ENCODE peak calls at places on chromosomes 6 and 20, in eight cellular contexts. P, I, E, N, U, K, R and Q are unnamed samples.
A peak's percentile ranks its signal among the peaks of the same experiment; 100 is the strongest.

GRCh38 chr6:6734463-6735455 is 146.2 kb downstream of the LY86 start:
- DNase-seq in R (no peak), P (no peak), N (no peak), K (no peak), I (peak; percentile 28), U (no peak), E (no peak), Q (no peak)

GRCh38 chr6:12119085-12119588 is 107.0 kb downstream of the HIVEP1 start:
- DNase-seq in K (no peak), U (no peak), P (no peak), N (no peak), E (no peak), R (no peak), I (no peak), Q (no peak)

GRCh38 chr6:68559716-68560115 is 75.4 kb upstream of the ADGRB3 start:
- DNase-seq in U (no peak), R (no peak), N (peak; percentile 48), E (no peak), K (no peak), I (peak; percentile 8), P (no peak), Q (no peak)

GRCh38 chr6:51335543-51335942 is 516.9 kb downstream of the TFAP2B start:
- DNase-seq in U (no peak), R (no peak), P (no peak), K (no peak), I (no peak), N (no peak), E (no peak), Q (no peak)

GRCh38 chr6:54060286-54060685 is 51.0 kb upstream of the MLIP start:
- DNase-seq in R (no peak), K (peak; percentile 47), E (no peak), P (peak; percentile 59), I (peak; percentile 53), U (no peak), N (no peak), Q (no peak)

GRCh38 chr20:57627972-57628650 is 7.9 kb upstream of the ZBP1 start:
- DNase-seq in K (peak; percentile 69), N (no peak), E (peak; percentile 79), R (no peak), I (no peak), P (peak; percentile 86), U (no peak), Q (peak; percentile 86)

GRCh38 chr6:149513915-149514314 is 29.1 kb upstream of the ZC3H12D start:
- DNase-seq in P (no peak), N (no peak), E (no peak), R (no peak), I (peak; percentile 59), K (no peak), U (no peak), Q (no peak)

GRCh38 chr20:4112490-4113420 is 97.4 kb upstream of the RNF24 start:
- DNase-seq in U (no peak), P (peak; percentile 60), I (peak; percentile 63), R (no peak), N (no peak), K (peak; percentile 58), E (no peak), Q (no peak)

GRCh38 chr20:20561841-20562240 is 150.6 kb downstream of the RALGAPA2 start:
- DNase-seq in K (no peak), I (no peak), U (no peak), R (no peak), E (no peak), N (no peak), P (no peak), Q (no peak)

GRCh38 chr6:6631526-6632276 is 43.2 kb downstream of the LY86 start:
- DNase-seq in R (no peak), P (no peak), E (no peak), N (no peak), I (no peak), K (peak; percentile 11), U (no peak), Q (no peak)

GRCh38 chr6:43242908-43243648 is at the start of gene TTBK1:
- DNase-seq in K (peak; percentile 26), R (peak; percentile 34), P (no peak), N (peak; percentile 65), U (no peak), E (no peak), I (no peak), Q (no peak)

GRCh38 chr6:153778216-153778615 is 260.8 kb upstream of the OPRM1 start:
- DNase-seq in N (no peak), U (no peak), P (no peak), I (no peak), K (no peak), E (no peak), R (no peak), Q (no peak)

GRCh38 chr6:125781307-125781868 is 9.4 kb upstream of the NCOA7 start:
- DNase-seq in U (no peak), R (no peak), K (peak; percentile 34), I (peak; percentile 25), P (no peak), N (no peak), E (no peak), Q (peak; percentile 75)

GRCh38 chr20:63445075-63445734 is 27.2 kb downstream of the KCNQ2 start:
- DNase-seq in N (no peak), E (no peak), I (no peak), R (no peak), K (no peak), U (no peak), P (no peak), Q (no peak)

GRCh38 chr20:48738399-48739304 is 89.1 kb downstream of the PREX1 start:
- DNase-seq in U (no peak), I (no peak), K (no peak), R (no peak), P (peak; percentile 49), E (peak; percentile 39), N (no peak), Q (no peak)

GRCh38 chr6:37560737-37561103 is 61.0 kb upstream of the CCDC167 start:
- DNase-seq in U (no peak), R (no peak), K (no peak), E (no peak), I (no peak), N (no peak), P (no peak), Q (no peak)

GRCh38 chr20:46712056-46712636 is 2.7 kb downstream of the SLC2A10 start:
- DNase-seq in N (peak; percentile 52), K (no peak), P (no peak), E (no peak), I (no peak), R (no peak), U (no peak), Q (no peak)

GRCh38 chr20:17650816-17651760 is 31.0 kb downstream of the RRBP1 start:
- DNase-seq in P (no peak), E (no peak), N (no peak), K (peak; percentile 84), U (no peak), I (no peak), R (no peak), Q (no peak)

GRCh38 chr6:95248501-95248900 is 328.8 kb upstream of the MANEA start:
- DNase-seq in U (no peak), P (no peak), N (no peak), I (no peak), K (no peak), R (no peak), E (no peak), Q (peak; percentile 85)

GRCh38 chr6:165090206-165090605 is 219.2 kb downstream of the C6orf118 start:
- DNase-seq in N (no peak), U (no peak), K (peak; percentile 63), I (no peak), P (no peak), R (no peak), E (no peak), Q (no peak)

GRCh38 chr6:3997144-3997770 is 81.7 kb downstream of the FAM217A start:
- DNase-seq in E (no peak), U (no peak), R (no peak), N (peak; percentile 38), I (peak; percentile 56), K (peak; percentile 81), P (no peak), Q (no peak)

GRCh38 chr6:29745386-29745785 is 22.2 kb downstream of the HLA-F start:
- DNase-seq in N (no peak), K (no peak), I (no peak), P (no peak), E (no peak), U (no peak), R (no peak), Q (no peak)

GRCh38 chr6:70080443-70081062 is 214.2 kb downstream of the COL19A1 start:
- DNase-seq in R (no peak), P (no peak), N (no peak), U (no peak), K (no peak), E (no peak), I (no peak), Q (no peak)

GRCh38 chr20:57857118-57857517 is 147.3 kb upstream of the PMEPA1 start:
- DNase-seq in N (no peak), E (no peak), K (no peak), R (no peak), I (no peak), U (no peak), P (no peak), Q (no peak)

GRCh38 chr6:157548635-157549467 is 167.9 kb downstream of the ZDHHC14 start:
- DNase-seq in P (peak; percentile 56), N (no peak), U (no peak), E (no peak), K (no peak), R (no peak), I (no peak), Q (no peak)
- H3K27ac ChIP-seq in P (no peak overlapping the region), N (no peak overlapping the region), U (no peak overlapping the region), E (no peak overlapping the region), K (no peak overlapping the region), R (no peak overlapping the region), I (no peak overlapping the region), Q (no peak overlapping the region)

GRCh38 chr6:127102859-127103258 is 15.6 kb upstream of the RSPO3 start:
- DNase-seq in R (no peak), U (no peak), K (peak; percentile 25), P (no peak), I (no peak), E (no peak), N (no peak), Q (no peak)
- H3K9me3 ChIP-seq in R (no peaks in the 10 kb centered on the region), U (no peaks in the 10 kb centered on the region), K (no peaks in the 10 kb centered on the region), P (no peaks in the 10 kb centered on the region), I (no peaks in the 10 kb centered on the region), E (no peaks in the 10 kb centered on the region), N (no peaks in the 10 kb centered on the region), Q (no peaks in the 10 kb centered on the region)

DNA sequence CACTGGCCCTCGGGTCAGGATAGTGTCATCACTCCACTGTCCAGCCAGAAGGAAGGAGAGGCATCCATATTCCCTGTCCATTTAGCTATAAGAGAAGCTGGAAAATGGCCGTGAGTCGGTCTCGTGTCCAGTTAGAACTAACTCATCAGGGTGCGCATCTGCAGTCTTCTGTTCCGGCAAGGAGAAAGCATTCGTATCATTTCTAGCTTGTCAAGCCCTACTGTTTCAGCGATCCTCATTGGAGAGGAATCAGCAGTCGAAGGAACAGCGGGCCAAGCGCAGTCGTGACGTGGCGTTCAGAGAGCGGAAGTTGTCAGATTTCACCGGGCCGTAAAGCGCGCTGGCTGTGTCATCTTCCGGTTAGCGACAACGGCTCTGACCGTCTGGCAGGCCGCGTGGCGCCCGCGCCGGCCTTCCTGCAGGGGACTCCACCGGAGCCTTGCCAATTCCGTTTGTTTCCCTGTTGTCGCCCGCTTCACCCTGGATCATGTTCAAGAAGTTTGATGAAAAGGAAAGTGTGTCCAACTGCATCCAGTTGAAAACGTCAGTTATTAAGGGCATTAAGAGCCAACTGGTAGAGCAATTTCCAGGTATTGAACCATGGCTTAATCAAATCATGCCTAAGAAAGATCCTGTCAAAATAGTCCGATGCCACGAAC is 32.9 kb downstream of the HM13 start:
- DNase-seq in I (peak; percentile 88), P (peak; percentile 95), N (peak; percentile 91), K (peak; percentile 91), E (peak; percentile 87), U (peak; percentile 83), R (peak; percentile 86), Q (peak; percentile 93)
- H2AFZ ChIP-seq in I (peak overlapping the region; percentile 78), P (peak overlapping the region; percentile 85), N (no peak overlapping the region), K (no peak overlapping the region), E (peak overlapping the region; percentile 37), U (no peak overlapping the region), R (no peak overlapping the region), Q (no peak overlapping the region)

GRCh38 chr20:37777012-37777411 is 83.2 kb downstream of the CTNNBL1 start:
- DNase-seq in E (no peak), U (no peak), R (no peak), N (no peak), I (no peak), K (no peak), P (no peak), Q (peak; percentile 79)
- H3K27ac ChIP-seq in E (no peak overlapping the region), U (no peak overlapping the region), R (no peak overlapping the region), N (no peak overlapping the region), I (no peak overlapping the region), K (no peak overlapping the region), P (no peak overlapping the region), Q (peak overlapping the region; percentile 99)